ENCODE peak calls at places on chromosomes 12 and 14, in four cellular contexts. F, P, T and E are unnamed samples.

GRCh38 chr14:37585101-37585479 is 10.0 kb downstream of the FOXA1 start:
- DNase-seq in T (no peak), F (no peak), P (no peak), E (peak)

GRCh38 chr12:99131761-99132199 is 486.7 kb downstream of the APAF1 start:
- DNase-seq in P (no peak), T (peak), F (peak), E (no peak)

GRCh38 chr12:119415714-119416113 is 81.2 kb downstream of the CCDC60 start:
- DNase-seq in T (no peak), F (no peak), P (no peak), E (peak)

GRCh38 chr14:69356903-69357543 is 41.1 kb downstream of the ERH start:
- DNase-seq in F (no peak), T (no peak), P (peak), E (no peak)

GRCh38 chr14:24430682-24431568 is 1.2 kb downstream of the KHNYN start:
- DNase-seq in P (no peak), T (no peak), F (no peak), E (peak)

GRCh38 chr14:50359631-50360030 is 37.0 kb downstream of the CDKL1 start:
- DNase-seq in F (no peak), P (no peak), T (no peak), E (no peak)

GRCh38 chr14:34003691-34004090 is 52.8 kb upstream of the EGLN3 start:
- DNase-seq in T (no peak), F (no peak), P (no peak), E (no peak)

GRCh38 chr12:76153616-76154015 is 69.1 kb upstream of the NAP1L1 start:
- DNase-seq in F (no peak), P (no peak), T (no peak), E (no peak)

GRCh38 chr14:104355101-104355691 is 216.8 kb downstream of the KIF26A start:
- DNase-seq in T (no peak), F (no peak), P (peak), E (no peak)

GRCh38 chr12:26018926-26019325 is 60.4 kb downstream of the RASSF8 start:
- DNase-seq in P (no peak), F (no peak), T (no peak), E (no peak)

GRCh38 chr12:91179315-91179714 is 3.3 kb downstream of the DCN start:
- DNase-seq in F (no peak), P (no peak), T (no peak), E (no peak)

GRCh38 chr12:116319851-116320621 is 42.5 kb upstream of the MED13L start:
- DNase-seq in T (no peak), P (peak), F (peak), E (no peak)

GRCh38 chr14:70338550-70338949 is 20.9 kb downstream of the COX16 start:
- DNase-seq in F (no peak), T (no peak), P (no peak), E (no peak)

GRCh38 chr12:16189849-16190248 is 87.6 kb downstream of the SLC15A5 start:
- DNase-seq in F (no peak), P (no peak), T (no peak), E (no peak)

GRCh38 chr14:92650581-92651105 is 97.8 kb downstream of the LGMN start:
- DNase-seq in T (no peak), F (no peak), P (no peak), E (no peak)

GRCh38 chr12:101501410-101502045 is 26.4 kb downstream of the SPIC start:
- DNase-seq in F (no peak), P (no peak), T (no peak), E (no peak)

GRCh38 chr14:90545966-90546751 is 149.3 kb downstream of the CALM1 start:
- DNase-seq in F (peak), T (peak), P (peak), E (peak)

GRCh38 chr12:120630139-120630895 is 10.1 kb upstream of the CABP1 start:
- DNase-seq in T (no peak), P (no peak), F (peak), E (no peak)

GRCh38 chr14:62745496-62745895 is 299.8 kb downstream of the KCNH5 start:
- DNase-seq in T (no peak), P (no peak), F (no peak), E (no peak)

GRCh38 chr12:16228067-16228466 is 49.4 kb downstream of the SLC15A5 start:
- DNase-seq in P (no peak), F (no peak), T (no peak), E (no peak)

GRCh38 chr12:75721231-75721641 is 209.8 kb upstream of the KRR1 start:
- DNase-seq in T (no peak), P (no peak), F (no peak), E (no peak)

GRCh38 chr12:115660211-115660805 is 617.2 kb downstream of the MED13L start:
- DNase-seq in F (no peak), P (no peak), T (no peak), E (peak)

GRCh38 chr12:43776498-43776897 is 17.7 kb downstream of the IRAK4 start:
- DNase-seq in T (no peak), P (no peak), F (no peak), E (no peak)

GRCh38 chr14:44700184-44700583 is 193.1 kb upstream of the FSCB start:
- DNase-seq in F (no peak), T (no peak), P (no peak), E (no peak)

GRCh38 chr14:24388474-24389179 is 10.2 kb upstream of the NYNRIN start:
- DNase-seq in T (no peak), P (no peak), F (no peak), E (no peak)

GRCh38 chr12:6336079-6336858 is 5.6 kb downstream of the TNFRSF1A start:
- DNase-seq in T (peak), P (peak), F (peak), E (peak)

GRCh38 chr12:41532072-41532471 is 344.0 kb downstream of the PDZRN4 start:
- DNase-seq in T (no peak), F (no peak), P (no peak), E (no peak)

GRCh38 chr14:75422169-75422568 is 5.7 kb upstream of the JDP2 start:
- DNase-seq in F (no peak), T (no peak), P (no peak), E (no peak)

GRCh38 chr14:99554184-99554583 is 49.8 kb downstream of the CCDC85C start:
- DNase-seq in P (no peak), T (no peak), F (peak), E (peak)

GRCh38 chr12:105233045-105233905 is 2.7 kb downstream of the APPL2 start:
- DNase-seq in F (no peak), T (no peak), P (no peak), E (no peak)

GRCh38 chr12:88044035-88044434 is 14.8 kb upstream of the C12orf50 start:
- DNase-seq in P (no peak), T (no peak), F (no peak), E (no peak)

GRCh38 chr12:56267443-56268071 is 815 bp downstream of the COQ10A start:
- DNase-seq in T (no peak), P (peak), F (no peak), E (peak)

GRCh38 chr12:80321653-80322052 is 122.4 kb upstream of the PTPRQ start:
- DNase-seq in F (no peak), P (no peak), T (no peak), E (no peak)

GRCh38 chr14:50191499-50191898 is 39.9 kb downstream of the SOS2 start:
- DNase-seq in T (no peak), F (no peak), P (no peak), E (no peak)

GRCh38 chr14:91796622-91797347 is 64.9 kb upstream of the CATSPERB start:
- DNase-seq in P (no peak), T (no peak), F (no peak), E (no peak)

GRCh38 chr14:105901226-105901625 is 374.8 kb downstream of the TMEM121 start:
- DNase-seq in T (no peak), F (no peak), P (no peak), E (no peak)

GRCh38 chr12:75820848-75821578 is 210.6 kb downstream of the PHLDA1 start:
- DNase-seq in P (peak), T (no peak), F (no peak), E (peak)

GRCh38 chr12:42767326-42767954 is 177.9 kb upstream of the PRICKLE1 start:
- DNase-seq in F (no peak), P (no peak), T (no peak), E (no peak)

GRCh38 chr12:81080431-81080983 is 2.6 kb downstream of the ACSS3 start:
- DNase-seq in F (no peak), T (no peak), P (no peak), E (no peak)

GRCh38 chr12:74393265-74393664 is 144.4 kb upstream of the ATXN7L3B start:
- DNase-seq in F (no peak), T (no peak), P (no peak), E (no peak)